ENCODE peak calls at places on chromosome 9, in five cellular contexts. E is stomach, N is left ventricle myocardium inferior, O is GM23338, T is astrocyte of the cerebellum. D is an unnamed sample.
A peak's percentile ranks its signal among the peaks of the same experiment; 100 is the strongest.

GRCh38 chr9:79145442-79145841 is 426.3 kb upstream of the TLE4 start:
- DNase-seq in O (no peak), N (no peak), E (no peak), T (no peak), D (no peak)

GRCh38 chr9:71079451-71079850 is 42.0 kb downstream of the TRPM3 start:
- DNase-seq in E (no peak), N (no peak), T (no peak), O (no peak), D (peak; percentile 4)

GRCh38 chr9:131727184-131727785 is 12.6 kb downstream of the RAPGEF1 start:
- DNase-seq in O (no peak), N (no peak), T (no peak), E (no peak), D (peak; percentile 74)

GRCh38 chr9:94885854-94886447 is 159.5 kb downstream of the AOPEP start:
- DNase-seq in O (no peak), E (no peak), N (no peak), T (no peak), D (no peak)

GRCh38 chr9:35862328-35862727 is 7.9 kb downstream of the OR13J1 start:
- DNase-seq in T (no peak), E (no peak), N (no peak), O (no peak), D (no peak)

GRCh38 chr9:77092536-77092935 is 73.1 kb downstream of the FOXB2 start:
- DNase-seq in O (peak; percentile 60), N (no peak), E (no peak), T (no peak), D (no peak)

GRCh38 chr9:82706781-82707180 is 356.2 kb downstream of the RASEF start:
- DNase-seq in E (no peak), T (no peak), N (no peak), O (peak; percentile 21), D (no peak)

GRCh38 chr9:68507796-68508145 is 32.9 kb downstream of the TMEM252 start:
- DNase-seq in N (no peak), E (no peak), O (no peak), T (no peak), D (no peak)

GRCh38 chr9:25677301-25678146 is 720 bp downstream of the TUSC1 start:
- DNase-seq in E (peak; percentile 86), N (peak; percentile 88), T (peak; percentile 20), O (peak; percentile 77), D (no peak)

GRCh38 chr9:109802491-109802890 is 22.5 kb downstream of the PALM2AKAP2 start:
- DNase-seq in T (no peak), E (no peak), O (no peak), N (no peak), D (no peak)

GRCh38 chr9:138052322-138052615 is 174.7 kb downstream of the CACNA1B start:
- DNase-seq in T (no peak), N (no peak), O (no peak), E (peak; percentile 7), D (no peak)

GRCh38 chr9:70081120-70081495 is 37.5 kb downstream of the MAMDC2 start:
- DNase-seq in O (no peak), T (peak; percentile 50), E (no peak), N (no peak), D (no peak)

GRCh38 chr9:36896296-36896695 is 137.8 kb downstream of the PAX5 start:
- DNase-seq in T (no peak), O (no peak), N (no peak), E (no peak), D (no peak)

GRCh38 chr9:19934301-19934868 is 145.5 kb upstream of the SLC24A2 start:
- DNase-seq in E (peak; percentile 32), O (peak; percentile 91), N (peak; percentile 37), T (no peak), D (no peak)

GRCh38 chr9:114294664-114295063 is 28.2 kb upstream of the ORM1 start:
- DNase-seq in O (no peak), N (no peak), E (no peak), T (no peak), D (no peak)

GRCh38 chr9:16309350-16310271 is 560.9 kb downstream of the BNC2 start:
- DNase-seq in N (peak; percentile 41), O (no peak), E (no peak), T (no peak), D (peak; percentile 56)

GRCh38 chr9:137078701-137079400 is 1.5 kb downstream of the UAP1L1 start:
- DNase-seq in E (no peak), N (no peak), T (no peak), O (peak; percentile 62), D (no peak)

GRCh38 chr9:21075484-21075883 is 2.3 kb downstream of the IFNB1 start:
- DNase-seq in E (no peak), N (no peak), T (no peak), O (peak; percentile 32), D (no peak)

GRCh38 chr9:136156216-136157120 is 37.8 kb upstream of the TMEM250 start:
- DNase-seq in T (no peak), N (no peak), E (no peak), O (no peak), D (no peak)

GRCh38 chr9:133786936-133787748 is 49.0 kb upstream of the SARDH start:
- DNase-seq in N (no peak), T (no peak), O (no peak), E (no peak), D (no peak)
- H3K4me3 ChIP-seq in N (no peak overlapping the region), T (no peak overlapping the region), O (no peak overlapping the region), E (no peak overlapping the region), D (no peak overlapping the region)

GRCh38 chr9:117595650-117596049 is 108.6 kb upstream of the TLR4 start:
- DNase-seq in T (no peak), E (no peak), O (no peak), N (no peak), D (no peak)
- H3K4me3 ChIP-seq in T (no peak overlapping the region), E (no peak overlapping the region), O (no peak overlapping the region), N (no peak overlapping the region), D (no peak overlapping the region)

DNA sequence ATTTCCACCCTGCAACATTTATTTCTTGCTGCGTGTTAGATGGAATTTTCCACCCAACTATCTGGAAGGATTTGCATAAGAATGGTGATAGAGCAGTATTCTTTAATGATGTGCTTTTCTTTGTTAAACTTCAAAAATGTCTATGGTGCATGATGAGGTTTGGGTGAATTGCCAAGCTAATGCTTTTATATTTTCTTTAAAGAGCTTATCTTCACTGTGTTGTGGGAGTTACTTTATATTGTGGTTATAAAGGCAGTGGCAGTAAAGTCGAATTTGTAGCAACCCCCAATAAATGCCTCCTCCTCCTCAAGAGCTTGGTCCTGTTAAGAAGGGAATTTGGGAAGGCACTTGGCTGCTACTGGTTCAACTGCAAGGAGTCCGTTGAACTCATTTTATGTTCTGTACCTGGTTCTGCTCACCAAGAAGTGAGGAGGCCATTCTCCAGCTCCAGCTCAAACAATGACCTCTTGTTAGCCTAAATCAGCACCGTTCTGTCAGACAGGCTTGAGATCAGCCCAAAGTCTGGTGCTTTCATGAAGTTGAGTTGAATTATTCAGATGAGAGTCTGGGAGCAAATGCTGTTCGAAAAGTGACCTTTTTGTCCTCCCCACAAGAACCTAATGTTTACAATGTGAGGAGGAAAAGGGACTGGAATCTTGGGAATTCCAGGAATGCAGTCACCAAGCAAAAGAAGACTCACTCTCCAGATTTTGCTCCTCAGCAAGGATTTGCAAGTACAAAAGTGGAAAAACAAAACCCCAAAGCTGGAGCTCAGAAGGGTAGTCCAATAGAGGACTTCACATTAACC is 217.0 kb downstream of the TMEM38B start:
- DNase-seq in T (peak; percentile 20), E (no peak), N (no peak), O (peak; percentile 91), D (peak; percentile 29)
- H3K4me3 ChIP-seq in T (no peak overlapping the region), E (no peak overlapping the region), N (no peak overlapping the region), O (no peak overlapping the region), D (no peak overlapping the region)

DNA sequence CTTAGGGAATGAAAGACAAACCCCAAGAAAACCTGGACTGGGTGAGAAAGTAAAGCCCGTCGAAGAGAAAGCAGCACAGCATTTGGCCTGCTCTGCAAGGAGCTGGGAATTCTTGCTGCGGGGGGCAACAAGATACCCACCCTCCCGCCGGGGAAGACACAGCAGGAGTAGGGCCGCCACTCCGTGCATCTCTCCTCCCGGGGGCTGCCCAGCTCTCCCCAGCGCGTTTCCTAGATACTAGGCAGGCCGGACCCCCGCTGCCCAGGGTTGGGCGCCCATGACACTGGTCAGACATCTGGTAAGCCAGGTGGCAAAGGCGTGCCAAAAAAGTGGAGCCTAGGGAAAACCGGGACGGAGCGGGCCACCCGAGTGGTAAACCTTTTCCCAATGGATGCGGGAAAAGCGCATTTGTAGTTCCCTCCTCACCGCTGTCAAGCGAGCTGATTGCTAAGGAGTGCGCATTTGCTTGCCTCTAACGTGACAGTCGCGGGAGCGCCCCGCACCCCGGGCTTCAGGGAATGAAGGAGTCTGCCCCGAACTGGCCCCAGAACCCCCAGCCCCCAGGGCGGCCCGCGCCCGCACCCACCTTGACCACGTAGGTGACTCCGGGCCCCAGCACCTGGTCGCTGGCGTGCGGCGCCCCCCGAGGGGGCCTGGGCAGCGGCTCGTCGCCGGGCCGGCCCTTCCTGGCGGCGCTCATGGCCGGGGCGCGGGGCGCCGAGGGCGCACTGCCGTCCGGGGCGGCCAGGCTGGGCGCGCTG is 1.0 kb downstream of the SHC3 start:
- DNase-seq in O (peak; percentile 67), E (no peak), T (no peak), N (no peak), D (no peak)
- H3K4me3 ChIP-seq in O (peak overlapping the region; percentile 76), E (peak overlapping the region; percentile 58), T (peak overlapping the region; percentile 56), N (peak overlapping the region; percentile 65), D (peak overlapping the region; percentile 62)

DNA sequence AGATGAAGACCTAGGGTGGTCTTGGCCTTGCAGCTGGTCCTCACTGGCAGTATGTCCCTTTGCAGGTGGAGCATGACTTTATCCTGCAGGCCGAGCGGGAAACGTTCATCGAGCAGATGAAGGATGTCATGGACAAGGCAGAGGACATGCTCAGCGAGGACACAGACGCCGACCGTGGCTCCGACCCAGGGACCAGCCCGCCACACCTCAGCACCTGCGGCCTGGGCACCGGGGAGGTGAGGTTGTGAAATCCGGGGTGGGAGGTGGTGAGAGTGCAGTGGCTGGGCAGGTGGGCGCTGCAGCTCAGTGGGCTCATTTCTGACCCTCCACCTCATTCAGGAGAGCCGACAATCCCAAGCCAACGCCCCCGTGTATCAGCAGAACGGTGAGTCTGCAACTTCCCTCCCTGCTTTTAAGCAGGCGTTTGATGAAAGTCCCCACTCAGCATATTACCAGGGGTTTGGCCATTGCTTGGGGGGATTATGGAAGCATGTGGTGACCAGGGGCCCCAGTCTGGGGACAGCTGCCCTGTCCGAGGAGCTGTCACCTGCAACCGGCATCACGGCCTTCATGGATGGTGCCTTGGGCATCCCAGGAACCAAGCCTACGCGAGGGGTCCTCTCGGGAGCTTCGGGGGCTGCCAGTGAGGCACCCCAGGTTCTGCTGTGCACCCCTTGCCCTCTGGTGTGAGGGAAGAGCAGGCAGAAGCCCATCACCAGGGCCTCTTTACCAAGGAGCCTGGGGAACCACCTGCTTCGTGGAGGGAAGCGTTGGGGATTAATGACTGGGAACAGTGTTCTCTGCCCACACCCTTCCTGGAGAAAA is 84.0 kb downstream of the WNK2 start:
- DNase-seq in E (peak; percentile 25), N (no peak), T (no peak), O (no peak), D (no peak)
- H3K4me3 ChIP-seq in E (peak overlapping the region; percentile 19), N (no peak overlapping the region), T (no peak overlapping the region), O (no peak overlapping the region), D (no peak overlapping the region)

DNA sequence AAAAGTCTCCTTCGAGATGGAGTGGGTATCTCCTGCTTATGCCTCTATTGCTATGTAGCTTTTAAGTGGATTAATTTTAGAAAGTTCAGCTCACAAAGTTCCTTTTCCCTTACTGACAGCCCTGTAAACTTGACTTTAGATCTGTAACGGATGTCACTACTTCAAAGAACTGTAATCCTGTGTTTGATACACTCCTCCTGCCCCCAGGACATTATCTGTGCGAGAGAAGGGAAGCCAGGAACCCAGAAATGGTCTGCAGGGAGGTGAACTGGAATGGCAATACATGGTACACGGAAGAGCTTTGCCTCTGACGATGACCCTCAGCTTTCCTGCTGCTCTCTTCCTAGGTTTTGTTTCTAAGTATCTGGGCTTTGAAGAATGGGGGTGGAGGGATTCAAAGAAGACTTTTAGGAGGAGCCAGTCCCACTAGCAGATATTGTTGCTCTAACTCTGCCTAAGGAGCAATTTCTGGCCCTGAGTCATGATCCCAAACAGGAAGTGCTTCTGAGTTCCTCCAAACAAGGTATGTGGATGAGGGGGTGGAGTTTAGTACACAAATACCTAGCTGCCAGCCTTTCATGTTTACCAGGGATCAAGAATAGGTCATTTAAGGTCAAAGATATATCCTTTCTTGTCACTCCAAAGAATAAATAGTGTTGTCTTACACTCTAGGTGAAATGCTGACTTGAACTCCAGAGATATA is 43.4 kb upstream of the TMC1 start:
- DNase-seq in O (peak; percentile 48), E (peak; percentile 41), N (no peak), T (no peak), D (no peak)
- H3K4me3 ChIP-seq in O (no peak overlapping the region), E (no peak overlapping the region), N (no peak overlapping the region), T (no peak overlapping the region), D (no peak overlapping the region)